ENCODE peak calls at places on chromosome 20, in ten cellular contexts. One of them, this sample, is unnamed.

GRCh38 chr20:36604952-36605308 is 649 bp upstream of the RAB5IF start:
- DNase-seq in endothelial cell of umbilical vein: no peak
- DNase-seq in upper lobe of left lung: peak; percentile 58
- DNase-seq in H1: no peak
- DNase-seq in sigmoid colon: peak; percentile 77
- DNase-seq in HepG2: no peak
- DNase-seq in transverse colon: peak; percentile 66
- DNase-seq in stomach: peak; percentile 41
- DNase-seq in prostate gland: peak; percentile 7
- DNase-seq in spleen: peak; percentile 93
- DNase-seq in this sample: no peak

GRCh38 chr20:18637296-18637695 is 49.4 kb downstream of the DTD1 start:
- DNase-seq in endothelial cell of umbilical vein: no peak
- DNase-seq in upper lobe of left lung: no peak
- DNase-seq in H1: no peak
- DNase-seq in sigmoid colon: no peak
- DNase-seq in HepG2: no peak
- DNase-seq in transverse colon: no peak
- DNase-seq in stomach: no peak
- DNase-seq in prostate gland: no peak
- DNase-seq in spleen: no peak
- DNase-seq in this sample: no peak

GRCh38 chr20:49915118-49915379 is 280 bp downstream of the SPATA2 start:
- DNase-seq in endothelial cell of umbilical vein: no peak
- DNase-seq in upper lobe of left lung: no peak
- DNase-seq in H1: no peak
- DNase-seq in sigmoid colon: no peak
- DNase-seq in HepG2: no peak
- DNase-seq in transverse colon: no peak
- DNase-seq in stomach: no peak
- DNase-seq in prostate gland: no peak
- DNase-seq in spleen: no peak
- DNase-seq in this sample: no peak

GRCh38 chr20:17896771-17897369 is 71.7 kb downstream of the SNX5 start:
- DNase-seq in endothelial cell of umbilical vein: no peak
- DNase-seq in upper lobe of left lung: no peak
- DNase-seq in H1: no peak
- DNase-seq in sigmoid colon: peak; percentile 57
- DNase-seq in HepG2: peak; percentile 99
- DNase-seq in transverse colon: no peak
- DNase-seq in stomach: no peak
- DNase-seq in prostate gland: no peak
- DNase-seq in spleen: no peak
- DNase-seq in this sample: peak; percentile 13

GRCh38 chr20:62236674-62236996 is 1.7 kb upstream of the OSBPL2 start:
- DNase-seq in endothelial cell of umbilical vein: no peak
- DNase-seq in upper lobe of left lung: no peak
- DNase-seq in H1: no peak
- DNase-seq in sigmoid colon: no peak
- DNase-seq in HepG2: peak; percentile 58
- DNase-seq in transverse colon: no peak
- DNase-seq in stomach: no peak
- DNase-seq in prostate gland: no peak
- DNase-seq in spleen: no peak
- DNase-seq in this sample: no peak

GRCh38 chr20:51801220-51801991 is 915 bp downstream of the SALL4 start:
- DNase-seq in endothelial cell of umbilical vein: no peak
- DNase-seq in upper lobe of left lung: no peak
- DNase-seq in H1: no peak
- DNase-seq in sigmoid colon: no peak
- DNase-seq in HepG2: no peak
- DNase-seq in transverse colon: no peak
- DNase-seq in stomach: peak; percentile 23
- DNase-seq in prostate gland: no peak
- DNase-seq in spleen: no peak
- DNase-seq in this sample: no peak

GRCh38 chr20:3085571-3086072 is 1.1 kb upstream of the AVP start:
- DNase-seq in endothelial cell of umbilical vein: no peak
- DNase-seq in upper lobe of left lung: no peak
- DNase-seq in H1: no peak
- DNase-seq in sigmoid colon: no peak
- DNase-seq in HepG2: no peak
- DNase-seq in transverse colon: no peak
- DNase-seq in stomach: no peak
- DNase-seq in prostate gland: no peak
- DNase-seq in spleen: no peak
- DNase-seq in this sample: no peak

GRCh38 chr20:5041433-5041832 is 40.1 kb upstream of the SLC23A2 start:
- DNase-seq in endothelial cell of umbilical vein: no peak
- DNase-seq in upper lobe of left lung: no peak
- DNase-seq in H1: no peak
- DNase-seq in sigmoid colon: no peak
- DNase-seq in HepG2: no peak
- DNase-seq in transverse colon: no peak
- DNase-seq in stomach: no peak
- DNase-seq in prostate gland: no peak
- DNase-seq in spleen: no peak
- DNase-seq in this sample: no peak

GRCh38 chr20:17910828-17911294 is 57.7 kb downstream of the SNX5 start:
- DNase-seq in endothelial cell of umbilical vein: peak; percentile 52
- DNase-seq in upper lobe of left lung: no peak
- DNase-seq in H1: no peak
- DNase-seq in sigmoid colon: peak; percentile 80
- DNase-seq in HepG2: no peak
- DNase-seq in transverse colon: no peak
- DNase-seq in stomach: no peak
- DNase-seq in prostate gland: no peak
- DNase-seq in spleen: no peak
- DNase-seq in this sample: no peak

GRCh38 chr20:34529742-34530141 is 13.5 kb downstream of the DYNLRB1 start:
- DNase-seq in endothelial cell of umbilical vein: no peak
- DNase-seq in upper lobe of left lung: no peak
- DNase-seq in H1: no peak
- DNase-seq in sigmoid colon: no peak
- DNase-seq in HepG2: no peak
- DNase-seq in transverse colon: no peak
- DNase-seq in stomach: no peak
- DNase-seq in prostate gland: no peak
- DNase-seq in spleen: peak; percentile 20
- DNase-seq in this sample: no peak

GRCh38 chr20:5908981-5909380 is 41.4 kb downstream of the TRMT6 start:
- DNase-seq in endothelial cell of umbilical vein: no peak
- DNase-seq in upper lobe of left lung: no peak
- DNase-seq in H1: no peak
- DNase-seq in sigmoid colon: no peak
- DNase-seq in HepG2: no peak
- DNase-seq in transverse colon: no peak
- DNase-seq in stomach: no peak
- DNase-seq in prostate gland: no peak
- DNase-seq in spleen: no peak
- DNase-seq in this sample: no peak

GRCh38 chr20:61742097-61742805 is 323.4 kb downstream of the TAF4 start:
- DNase-seq in endothelial cell of umbilical vein: no peak
- DNase-seq in upper lobe of left lung: no peak
- DNase-seq in H1: no peak
- DNase-seq in sigmoid colon: no peak
- DNase-seq in HepG2: no peak
- DNase-seq in transverse colon: no peak
- DNase-seq in stomach: no peak
- DNase-seq in prostate gland: no peak
- DNase-seq in spleen: no peak
- DNase-seq in this sample: no peak

GRCh38 chr20:432677-433299 is 24.7 kb downstream of the RBCK1 start:
- DNase-seq in endothelial cell of umbilical vein: no peak
- DNase-seq in upper lobe of left lung: no peak
- DNase-seq in H1: no peak
- DNase-seq in sigmoid colon: no peak
- DNase-seq in HepG2: no peak
- DNase-seq in transverse colon: no peak
- DNase-seq in stomach: no peak
- DNase-seq in prostate gland: no peak
- DNase-seq in spleen: no peak
- DNase-seq in this sample: no peak

DNA sequence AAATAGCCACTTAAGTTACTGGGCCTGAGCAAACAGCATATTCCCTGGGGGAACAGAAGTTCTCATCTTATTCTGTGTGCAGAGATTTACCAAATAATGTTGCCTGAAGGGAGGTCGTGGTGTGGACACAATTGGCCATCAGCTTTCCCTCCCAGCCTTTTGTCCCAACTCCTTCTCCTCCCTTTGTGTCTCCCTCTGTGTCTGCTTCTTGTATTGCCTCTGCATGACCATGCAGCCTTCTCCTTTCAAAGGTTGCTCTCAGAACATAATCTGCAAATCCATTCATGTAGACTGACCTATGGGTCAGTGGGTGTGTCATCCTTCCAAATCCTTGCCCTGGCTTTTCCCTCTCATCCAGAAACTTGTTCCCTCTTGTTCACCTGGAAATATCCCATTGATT is 150.3 kb upstream of the INSM1 start:
- DNase-seq in endothelial cell of umbilical vein: no peak
- DNase-seq in upper lobe of left lung: no peak
- DNase-seq in H1: no peak
- DNase-seq in sigmoid colon: no peak
- DNase-seq in HepG2: no peak
- DNase-seq in transverse colon: no peak
- DNase-seq in stomach: no peak
- DNase-seq in prostate gland: no peak
- DNase-seq in spleen: no peak
- DNase-seq in this sample: no peak
- TF ChIP-seq POLR2AphosphoS5 in endothelial cell of umbilical vein: no peak
- TF ChIP-seq POLR2AphosphoS5 in upper lobe of left lung: no peak
- TF ChIP-seq POLR2AphosphoS5 in H1: no peak
- TF ChIP-seq POLR2AphosphoS5 in sigmoid colon: no peak
- TF ChIP-seq POLR2AphosphoS5 in HepG2: no peak
- TF ChIP-seq POLR2AphosphoS5 in transverse colon: no peak
- TF ChIP-seq POLR2AphosphoS5 in stomach: no peak
- TF ChIP-seq POLR2AphosphoS5 in prostate gland: no peak
- TF ChIP-seq POLR2AphosphoS5 in spleen: no peak
- TF ChIP-seq POLR2AphosphoS5 in this sample: no peak

DNA sequence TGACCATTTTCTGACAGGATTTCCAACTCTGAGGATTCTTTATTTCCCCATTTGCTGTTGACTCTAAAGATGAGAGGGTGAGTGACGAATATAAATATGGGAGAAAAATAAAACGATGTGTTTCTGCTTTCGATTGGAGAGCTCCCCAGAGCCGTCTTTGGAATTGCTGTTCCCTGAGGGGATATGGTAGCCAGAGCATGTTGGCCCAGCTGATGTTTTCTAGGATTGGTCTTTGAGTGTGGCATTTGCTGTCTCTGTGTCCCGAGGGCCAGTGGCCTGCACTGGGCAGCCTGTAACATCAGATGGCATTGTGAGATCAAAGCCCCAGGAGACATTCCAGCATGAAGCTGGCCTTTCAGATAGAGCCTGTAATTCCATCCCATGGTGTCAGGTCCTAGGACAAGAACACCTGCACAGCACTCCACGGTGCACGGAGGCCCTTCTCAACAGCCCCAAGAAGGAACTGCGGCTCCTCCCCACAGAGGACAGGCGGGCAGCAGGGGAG is 26.7 kb downstream of the PKIG start:
- DNase-seq in endothelial cell of umbilical vein: no peak
- DNase-seq in upper lobe of left lung: no peak
- DNase-seq in H1: no peak
- DNase-seq in sigmoid colon: no peak
- DNase-seq in HepG2: peak; percentile 28
- DNase-seq in transverse colon: no peak
- DNase-seq in stomach: no peak
- DNase-seq in prostate gland: no peak
- DNase-seq in spleen: no peak
- DNase-seq in this sample: no peak
- H3K27ac ChIP-seq in endothelial cell of umbilical vein: peak overlapping the region; percentile 53
- H3K27ac ChIP-seq in upper lobe of left lung: peak overlapping the region; percentile 81
- H3K27ac ChIP-seq in H1: no peak overlapping the region
- H3K27ac ChIP-seq in sigmoid colon: peak overlapping the region; percentile 83
- H3K27ac ChIP-seq in HepG2: peak overlapping the region; percentile 57
- H3K27ac ChIP-seq in transverse colon: peak overlapping the region; percentile 86
- H3K27ac ChIP-seq in stomach: peak overlapping the region; percentile 87
- H3K27ac ChIP-seq in prostate gland: peak overlapping the region; percentile 75
- H3K27ac ChIP-seq in spleen: peak overlapping the region; percentile 80
- H3K27ac ChIP-seq in this sample: peak overlapping the region; percentile 95

DNA sequence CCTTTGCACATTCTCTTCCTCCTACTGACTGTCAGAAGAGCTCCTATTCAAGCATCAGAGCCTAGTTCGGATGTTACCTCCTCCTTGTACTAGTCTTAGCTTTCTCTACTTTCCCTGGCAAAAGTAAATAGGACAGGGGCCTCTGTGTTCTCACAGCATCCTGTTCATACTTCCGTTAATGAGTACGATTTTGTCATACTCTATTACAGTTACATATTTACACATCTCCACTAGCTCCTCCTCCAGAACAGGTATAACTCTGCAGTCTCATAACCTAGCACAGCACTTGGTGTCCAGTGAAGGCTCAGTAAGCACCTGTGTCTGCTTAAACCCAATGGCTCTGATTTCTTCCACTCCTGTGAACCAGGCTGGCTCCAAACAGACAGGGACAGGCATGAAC is 7.0 kb downstream of the ELMO2 start:
- DNase-seq in endothelial cell of umbilical vein: no peak
- DNase-seq in upper lobe of left lung: peak; percentile 33
- DNase-seq in H1: no peak
- DNase-seq in sigmoid colon: no peak
- DNase-seq in HepG2: no peak
- DNase-seq in transverse colon: no peak
- DNase-seq in stomach: no peak
- DNase-seq in prostate gland: peak; percentile 54
- DNase-seq in spleen: no peak
- DNase-seq in this sample: no peak
- H3K4me1 ChIP-seq in endothelial cell of umbilical vein: peaks cover 28% of the 10 kb centered on the region
- H3K4me1 ChIP-seq in upper lobe of left lung: peaks cover 74% of the 10 kb centered on the region
- H3K4me1 ChIP-seq in H1: peaks cover 6% of the 10 kb centered on the region
- H3K4me1 ChIP-seq in sigmoid colon: no peaks in the 10 kb centered on the region
- H3K4me1 ChIP-seq in HepG2: peaks cover 39% of the 10 kb centered on the region
- H3K4me1 ChIP-seq in transverse colon: peaks cover 26% of the 10 kb centered on the region
- H3K4me1 ChIP-seq in stomach: peaks cover 58% of the 10 kb centered on the region
- H3K4me1 ChIP-seq in prostate gland: peaks cover 44% of the 10 kb centered on the region
- H3K4me1 ChIP-seq in spleen: peaks cover 67% of the 10 kb centered on the region
- H3K4me1 ChIP-seq in this sample: no peaks in the 10 kb centered on the region

DNA sequence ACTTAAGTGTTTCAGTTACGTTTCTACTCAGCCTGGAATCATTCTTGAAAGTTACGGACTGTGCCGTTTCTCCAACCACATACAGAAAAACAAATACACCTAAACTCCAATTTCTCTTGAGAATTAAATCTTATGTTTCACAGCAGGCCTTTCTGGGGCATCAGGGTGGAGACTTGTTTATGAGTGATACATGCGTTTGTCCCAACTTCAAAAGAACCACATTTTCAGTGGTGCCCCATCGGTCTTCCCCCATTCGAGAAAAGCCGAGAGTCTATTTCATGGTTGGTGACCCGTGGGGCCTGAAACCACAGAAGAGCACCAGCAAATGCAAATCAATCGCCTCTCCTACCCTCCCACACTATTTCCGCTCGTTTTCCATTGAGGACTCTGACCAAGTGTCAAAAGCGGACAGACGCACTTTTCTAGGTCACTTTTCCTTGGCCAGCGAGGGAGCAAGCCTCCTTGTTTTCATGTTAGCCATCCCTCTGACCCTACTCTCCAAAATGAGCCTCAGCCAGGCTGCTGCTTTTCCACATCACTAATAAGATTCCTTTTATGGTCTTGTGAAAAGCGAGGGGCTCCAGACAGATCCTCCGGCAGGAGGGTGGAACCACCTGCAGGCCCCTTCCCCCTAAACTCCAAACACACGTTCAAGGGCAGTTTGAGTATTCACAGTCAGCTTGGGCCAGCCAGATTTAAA is 3.1 kb downstream of the JAG1 start:
- DNase-seq in endothelial cell of umbilical vein: peak; percentile 63
- DNase-seq in upper lobe of left lung: no peak
- DNase-seq in H1: no peak
- DNase-seq in sigmoid colon: no peak
- DNase-seq in HepG2: peak; percentile 47
- DNase-seq in transverse colon: no peak
- DNase-seq in stomach: no peak
- DNase-seq in prostate gland: no peak
- DNase-seq in spleen: no peak
- DNase-seq in this sample: no peak
- TF ChIP-seq POLR2AphosphoS5 in endothelial cell of umbilical vein: no peak
- TF ChIP-seq POLR2AphosphoS5 in upper lobe of left lung: no peak
- TF ChIP-seq POLR2AphosphoS5 in H1: no peak
- TF ChIP-seq POLR2AphosphoS5 in sigmoid colon: no peak
- TF ChIP-seq POLR2AphosphoS5 in HepG2: peak; percentile 54
- TF ChIP-seq POLR2AphosphoS5 in transverse colon: peak; percentile 26
- TF ChIP-seq POLR2AphosphoS5 in stomach: no peak
- TF ChIP-seq POLR2AphosphoS5 in prostate gland: no peak
- TF ChIP-seq POLR2AphosphoS5 in spleen: peak; percentile 45
- TF ChIP-seq POLR2AphosphoS5 in this sample: no peak